ENCODE peak calls at places on chromosomes 2 and 18, in nine cellular contexts. X is NCI-H226; K is AG09319; Y is frontal cortex; F is activated CD8-positive, alpha-beta memory T cell treated with anti-CD3 and anti-CD28 coated beads for 24 hours; R is HCEC 1CT; I is HepG2; W is activated T-cell treated with anti-CD3 and anti-CD28 coated beads, Interleukin-2, amount 50 U/mL, for 1 hour; D is HT-29. Q is an unnamed sample.
A peak's percentile ranks its signal among the peaks of the same experiment; 100 is the strongest.

GRCh38 chr2:128535928-128536327 is 217.3 kb upstream of the HS6ST1 start:
- DNase-seq in K (peak; percentile 34), D (no peak), I (peak; percentile 23), W (no peak), F (no peak), R (peak; percentile 50), X (peak; percentile 12), Y (no peak), Q (no peak)

GRCh38 chr2:127674241-127675209 is 805 bp downstream of the LIMS2 start:
- DNase-seq in X (no peak), K (no peak), R (no peak), F (peak; percentile 67), W (peak; percentile 42), Y (peak; percentile 66), D (no peak), I (no peak), Q (no peak)

GRCh38 chr18:79937103-79937860 is 14.2 kb downstream of the SLC66A2 start:
- DNase-seq in F (no peak), I (no peak), Y (no peak), K (no peak), W (no peak), D (no peak), X (no peak), R (no peak), Q (no peak)

GRCh38 chr2:222408684-222409083 is 15.7 kb upstream of the SGPP2 start:
- DNase-seq in K (no peak), W (no peak), F (no peak), X (no peak), I (no peak), R (no peak), D (no peak), Y (no peak), Q (no peak)

GRCh38 chr2:172556284-172557033 is 569 bp downstream of the PDK1 start:
- DNase-seq in K (peak; percentile 43), X (peak; percentile 58), R (peak; percentile 68), F (peak; percentile 84), W (peak; percentile 58), D (peak; percentile 37), Y (peak; percentile 42), I (peak; percentile 48), Q (peak; percentile 65)

GRCh38 chr18:49398331-49398730 is 62.1 kb downstream of the DYM start:
- DNase-seq in I (no peak), R (no peak), X (no peak), F (no peak), D (no peak), W (no peak), Y (no peak), K (no peak), Q (no peak)

GRCh38 chr18:57775937-57776336 is 27.2 kb downstream of the ATP8B1 start:
- DNase-seq in R (peak; percentile 45), F (no peak), Y (no peak), D (peak; percentile 41), W (no peak), K (no peak), I (no peak), X (no peak), Q (no peak)

GRCh38 chr2:64568836-64569235 is 44.7 kb downstream of the AFTPH start:
- DNase-seq in K (no peak), F (no peak), R (no peak), Y (no peak), X (no peak), D (no peak), W (no peak), I (peak; percentile 7), Q (no peak)

GRCh38 chr2:219634951-219635751 is 7.7 kb downstream of the SLC4A3 start:
- DNase-seq in I (no peak), R (no peak), W (no peak), Y (peak; percentile 5), X (no peak), F (peak; percentile 46), D (no peak), K (no peak), Q (no peak)

GRCh38 chr2:46294185-46294836 is 2.9 kb upstream of the EPAS1 start:
- DNase-seq in D (peak; percentile 42), W (peak; percentile 38), Y (peak; percentile 43), R (peak; percentile 33), K (no peak), I (no peak), F (no peak), X (peak; percentile 31), Q (no peak)

GRCh38 chr18:77096936-77097886 is 35.4 kb downstream of the MBP start:
- DNase-seq in I (no peak), R (no peak), W (no peak), F (no peak), D (no peak), K (no peak), X (no peak), Y (no peak), Q (no peak)

GRCh38 chr18:36211612-36212065 is 24.3 kb downstream of the MOCOS start:
- DNase-seq in F (no peak), R (no peak), K (no peak), Y (no peak), X (no peak), D (no peak), W (no peak), I (no peak), Q (no peak)

GRCh38 chr2:48209214-48209885 is 303.1 kb upstream of the FBXO11 start:
- DNase-seq in W (no peak), R (peak; percentile 70), D (no peak), Y (no peak), I (no peak), K (no peak), X (peak; percentile 70), F (no peak), Q (no peak)

GRCh38 chr2:160534996-160535395 is 41.4 kb upstream of the RBMS1 start:
- DNase-seq in R (no peak), K (no peak), F (no peak), I (no peak), W (no peak), D (no peak), X (no peak), Y (no peak), Q (no peak)

GRCh38 chr2:230520875-230521155 is 104.8 kb downstream of the SP100 start:
- DNase-seq in K (no peak), I (no peak), D (no peak), R (peak; percentile 78), W (no peak), Y (no peak), F (no peak), X (peak; percentile 43), Q (no peak)

GRCh38 chr2:224778474-224778877 is 62.3 kb upstream of the CCDC195 start:
- DNase-seq in F (peak; percentile 82), X (peak; percentile 30), K (peak; percentile 30), D (peak; percentile 74), R (peak; percentile 18), I (peak; percentile 56), W (peak; percentile 39), Y (peak; percentile 38), Q (no peak)

GRCh38 chr2:167342769-167343168 is 454.5 kb downstream of the XIRP2 start:
- DNase-seq in W (no peak), D (peak; percentile 9), R (no peak), Y (no peak), F (no peak), I (peak; percentile 14), K (no peak), X (no peak), Q (no peak)

GRCh38 chr2:222479855-222480254 is 55.5 kb downstream of the SGPP2 start:
- DNase-seq in K (no peak), X (peak; percentile 62), D (no peak), W (no peak), F (no peak), Y (no peak), R (no peak), I (no peak), Q (no peak)